ENCODE peak calls at places on chromosomes 3 and 15, in ten cellular contexts. J, C, Q, Y, R, P, Z, A, I and B are unnamed samples.

GRCh38 chr3:98213276-98213675 is 46.8 kb downstream of the OR5H15 start:
- DNase-seq in J (no peak), C (no peak), Q (no peak), Y (no peak), R (no peak), P (no peak), Z (no peak), A (no peak), I (no peak), B (no peak)

GRCh38 chr3:13344663-13345062 is 75.5 kb downstream of the NUP210 start:
- DNase-seq in J (no peak), C (no peak), Q (no peak), Y (no peak), R (no peak), P (no peak), Z (no peak), A (no peak), I (no peak), B (no peak)

GRCh38 chr3:158672293-158673176 is at the start of gene LXN:
- DNase-seq in J (peak; percentile 73), C (peak; percentile 93), Q (peak; percentile 84), Y (no peak), R (peak; percentile 82), P (peak; percentile 87), Z (peak; percentile 90), A (peak; percentile 36), I (peak; percentile 53), B (peak; percentile 81)

GRCh38 chr3:21938267-21938681 is 187.3 kb upstream of the ZNF385D start:
- DNase-seq in J (no peak), C (no peak), Q (no peak), Y (no peak), R (peak; percentile 55), P (no peak), Z (no peak), A (no peak), I (no peak), B (no peak)

GRCh38 chr15:72784233-72784876 is 797 bp upstream of the ADPGK start:
- DNase-seq in J (peak; percentile 48), C (peak; percentile 83), Q (peak; percentile 77), Y (peak; percentile 70), R (peak; percentile 87), P (no peak), Z (no peak), A (no peak), I (no peak), B (peak; percentile 63)

GRCh38 chr15:93235926-93236781 is 147.1 kb upstream of the RGMA start:
- DNase-seq in J (no peak), C (no peak), Q (no peak), Y (no peak), R (peak; percentile 40), P (peak; percentile 41), Z (peak; percentile 34), A (no peak), I (no peak), B (no peak)

GRCh38 chr3:16325850-16326249 is 60.8 kb downstream of the OXNAD1 start:
- DNase-seq in J (no peak), C (no peak), Q (no peak), Y (no peak), R (no peak), P (no peak), Z (no peak), A (no peak), I (no peak), B (no peak)

GRCh38 chr15:75508741-75509532 is 57.4 kb upstream of the SIN3A start:
- DNase-seq in J (no peak), C (peak; percentile 29), Q (peak; percentile 28), Y (no peak), R (peak; percentile 62), P (no peak), Z (no peak), A (no peak), I (no peak), B (peak; percentile 42)

GRCh38 chr15:63043391-63044076 is 987 bp downstream of the TPM1 start:
- DNase-seq in J (no peak), C (no peak), Q (no peak), Y (no peak), R (no peak), P (peak; percentile 62), Z (no peak), A (no peak), I (peak; percentile 54), B (no peak)

GRCh38 chr3:61848885-61849284 is 287.5 kb downstream of the PTPRG start:
- DNase-seq in J (no peak), C (no peak), Q (no peak), Y (no peak), R (peak; percentile 83), P (no peak), Z (no peak), A (no peak), I (no peak), B (no peak)

GRCh38 chr15:27170866-27171265 is 199.9 kb downstream of the GABRG3 start:
- DNase-seq in J (no peak), C (no peak), Q (no peak), Y (no peak), R (no peak), P (no peak), Z (no peak), A (no peak), I (no peak), B (no peak)

GRCh38 chr15:41323611-41324010 is 8.8 kb downstream of the OIP5 start:
- DNase-seq in J (no peak), C (no peak), Q (no peak), Y (no peak), R (no peak), P (no peak), Z (no peak), A (no peak), I (no peak), B (no peak)

GRCh38 chr3:120198305-120198878 is 86.6 kb downstream of the GPR156 start:
- DNase-seq in J (no peak), C (peak; percentile 41), Q (peak; percentile 68), Y (no peak), R (peak; percentile 54), P (no peak), Z (no peak), A (no peak), I (no peak), B (no peak)

GRCh38 chr3:49294343-49294742 is 17.3 kb upstream of the C3orf62 start:
- DNase-seq in J (no peak), C (no peak), Q (no peak), Y (no peak), R (no peak), P (no peak), Z (no peak), A (no peak), I (no peak), B (no peak)

GRCh38 chr15:39191871-39192281 is 389.0 kb upstream of the THBS1 start:
- DNase-seq in J (peak; percentile 35), C (peak; percentile 53), Q (peak; percentile 93), Y (no peak), R (no peak), P (no peak), Z (no peak), A (no peak), I (no peak), B (no peak)

GRCh38 chr3:182650568-182651128 is 142.7 kb upstream of the ATP11B start:
- DNase-seq in J (peak; percentile 10), C (no peak), Q (peak; percentile 40), Y (peak; percentile 62), R (no peak), P (no peak), Z (no peak), A (no peak), I (no peak), B (no peak)

GRCh38 chr15:37053070-37053653 is 47.2 kb downstream of the MEIS2 start:
- DNase-seq in J (no peak), C (peak; percentile 13), Q (no peak), Y (no peak), R (no peak), P (no peak), Z (no peak), A (no peak), I (no peak), B (no peak)

GRCh38 chr3:23421811-23422510 is 218.8 kb downstream of the UBE2E2 start:
- DNase-seq in J (no peak), C (no peak), Q (peak; percentile 46), Y (no peak), R (no peak), P (no peak), Z (no peak), A (no peak), I (no peak), B (no peak)

GRCh38 chr3:42117175-42118008 is 26.2 kb downstream of the TRAK1 start:
- DNase-seq in J (no peak), C (peak; percentile 79), Q (peak; percentile 75), Y (no peak), R (peak; percentile 56), P (peak; percentile 69), Z (peak; percentile 68), A (no peak), I (no peak), B (peak; percentile 70)

GRCh38 chr3:171531716-171532115 is 71.5 kb upstream of the TNIK start:
- DNase-seq in J (no peak), C (peak; percentile 9), Q (no peak), Y (no peak), R (no peak), P (no peak), Z (no peak), A (no peak), I (no peak), B (no peak)